ENCODE peak calls at places on chromosomes 12 and 14, in ten cellular contexts. O is AG09319, C is fibroblast of the aortic adventitia, R is lower leg skin, K is IMR-90, E is brain microvascular endothelial cell, V is Calu3, Q is thyroid gland, D is AG04449, G is GM10248. N is an unnamed sample.

GRCh38 chr14:54187439-54187838 is 209.4 kb upstream of the CDKN3 start:
- DNase-seq in D (no peak), Q (no peak), K (no peak), V (no peak), E (no peak), G (no peak), O (no peak), C (no peak), R (no peak), N (no peak)

GRCh38 chr14:104100171-104101085 is 14.9 kb downstream of the ASPG start:
- DNase-seq in R (no peak), Q (no peak), V (no peak), O (no peak), E (no peak), D (no peak), K (no peak), G (no peak), C (no peak), N (no peak)

GRCh38 chr12:11754256-11754655 is 104.8 kb downstream of the ETV6 start:
- DNase-seq in K (no peak), E (no peak), V (no peak), D (no peak), Q (no peak), R (no peak), O (no peak), G (no peak), C (no peak), N (no peak)

GRCh38 chr14:72515779-72516770 is 377.8 kb downstream of the DPF3 start:
- DNase-seq in Q (no peak), V (peak; percentile 35), C (peak; percentile 48), R (no peak), D (no peak), O (no peak), G (no peak), K (peak; percentile 69), E (peak; percentile 25), N (no peak)

GRCh38 chr14:65949711-65950516 is 536.3 kb upstream of the CCDC196 start:
- DNase-seq in Q (peak; percentile 96), E (peak; percentile 17), C (peak; percentile 29), V (peak; percentile 58), K (peak; percentile 12), R (no peak), O (no peak), D (no peak), G (peak; percentile 23), N (peak; percentile 15)

GRCh38 chr12:99277566-99277965 is 370.0 kb upstream of the GARIN6 start:
- DNase-seq in Q (no peak), D (no peak), K (no peak), V (no peak), O (no peak), E (no peak), G (no peak), C (no peak), R (no peak), N (no peak)

GRCh38 chr14:81386379-81386778 is 13.7 kb downstream of the STON2 start:
- DNase-seq in D (no peak), V (no peak), R (no peak), G (no peak), Q (no peak), K (no peak), C (no peak), E (no peak), O (no peak), N (no peak)

GRCh38 chr12:52539821-52540173 is 13.1 kb downstream of the KRT71 start:
- DNase-seq in R (no peak), C (no peak), K (no peak), V (no peak), Q (no peak), D (no peak), E (no peak), O (no peak), G (no peak), N (no peak)

DNA sequence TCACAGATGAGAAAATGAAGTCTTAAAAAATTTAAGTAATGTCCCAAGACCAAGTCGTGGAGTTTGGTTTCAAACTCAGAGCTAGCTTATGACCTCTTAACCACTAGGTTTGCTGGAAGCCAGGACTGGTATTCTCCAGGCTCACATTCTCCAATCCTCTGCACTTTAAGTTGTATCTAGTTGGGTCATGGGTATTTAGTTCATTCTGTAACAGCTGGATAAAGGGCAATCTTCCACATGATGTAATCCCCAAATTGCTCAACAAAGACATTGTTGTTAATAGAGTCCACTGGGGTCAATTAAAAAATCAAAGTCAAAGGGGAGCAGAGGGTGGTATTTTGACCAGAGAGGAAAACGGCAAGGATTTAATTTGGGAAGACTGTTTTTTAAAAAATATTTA is 17.8 kb upstream of the GAS2L3 start:
- DNase-seq in R (no peak), V (no peak), G (no peak), Q (no peak), C (peak; percentile 52), O (no peak), D (no peak), E (no peak), K (peak; percentile 12), N (no peak)
- TF ChIP-seq CTCF in R (no peak), V (no peak), G (no peak), Q (no peak), C (no peak), O (no peak), D (no peak), E (no peak), K (no peak), N (no peak)

DNA sequence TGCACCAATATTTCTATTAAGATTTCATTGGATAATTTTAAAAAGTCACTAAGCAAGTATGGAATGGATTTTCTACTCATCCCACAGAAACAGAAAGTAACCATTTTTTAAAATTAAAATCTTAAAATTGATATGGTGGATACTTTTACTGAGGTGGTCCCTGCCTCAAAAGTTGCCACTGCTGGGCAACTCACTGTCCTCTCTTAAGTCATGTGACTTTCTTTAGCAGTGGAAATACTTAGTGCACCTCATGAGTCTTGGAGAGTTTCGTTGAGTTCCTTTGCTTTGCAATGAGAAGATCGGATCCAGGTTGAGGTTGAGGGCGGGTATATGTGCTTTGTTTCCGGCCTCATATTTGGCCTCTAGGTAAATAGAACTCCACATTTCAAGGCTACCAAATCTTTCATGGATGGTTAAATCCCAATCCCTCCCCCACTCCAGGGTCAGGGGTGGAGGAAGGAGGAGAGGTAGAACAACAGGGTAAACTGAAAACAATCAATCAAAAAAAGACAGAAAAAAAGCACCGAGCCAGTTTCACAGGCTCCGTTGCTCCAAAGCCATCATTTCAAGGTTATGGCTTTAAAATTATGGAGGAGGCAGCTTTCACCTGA is 39.5 kb upstream of the DUSP6 start:
- DNase-seq in E (no peak), D (no peak), R (no peak), O (no peak), V (no peak), C (no peak), Q (no peak), K (no peak), G (no peak), N (no peak)
- TF ChIP-seq CTCF in E (no peak), D (no peak), R (no peak), O (no peak), V (no peak), C (no peak), Q (no peak), K (no peak), G (no peak), N (no peak)

GRCh38 chr12:30823140-30823669 is 68.5 kb upstream of the CAPRIN2 start:
- DNase-seq in G (peak; percentile 49), E (peak; percentile 5), V (no peak), R (no peak), C (peak; percentile 5), O (no peak), D (no peak), K (no peak), Q (peak; percentile 19), N (peak; percentile 41)

GRCh38 chr12:30823764-30824163 is 69.0 kb upstream of the CAPRIN2 start:
- DNase-seq in O (no peak), K (no peak), Q (no peak), V (no peak), D (no peak), E (no peak), G (no peak), C (no peak), R (no peak), N (no peak)

GRCh38 chr12:30820406-30820946 is 65.7 kb upstream of the CAPRIN2 start:
- DNase-seq in Q (no peak), G (no peak), R (no peak), C (no peak), K (no peak), V (no peak), E (no peak), O (no peak), D (no peak), N (no peak)

GRCh38 chr12:30824311-30824710 is 69.6 kb upstream of the CAPRIN2 start:
- DNase-seq in V (no peak), D (no peak), R (no peak), K (no peak), E (no peak), G (no peak), C (no peak), O (no peak), Q (no peak), N (no peak)

DNA sequence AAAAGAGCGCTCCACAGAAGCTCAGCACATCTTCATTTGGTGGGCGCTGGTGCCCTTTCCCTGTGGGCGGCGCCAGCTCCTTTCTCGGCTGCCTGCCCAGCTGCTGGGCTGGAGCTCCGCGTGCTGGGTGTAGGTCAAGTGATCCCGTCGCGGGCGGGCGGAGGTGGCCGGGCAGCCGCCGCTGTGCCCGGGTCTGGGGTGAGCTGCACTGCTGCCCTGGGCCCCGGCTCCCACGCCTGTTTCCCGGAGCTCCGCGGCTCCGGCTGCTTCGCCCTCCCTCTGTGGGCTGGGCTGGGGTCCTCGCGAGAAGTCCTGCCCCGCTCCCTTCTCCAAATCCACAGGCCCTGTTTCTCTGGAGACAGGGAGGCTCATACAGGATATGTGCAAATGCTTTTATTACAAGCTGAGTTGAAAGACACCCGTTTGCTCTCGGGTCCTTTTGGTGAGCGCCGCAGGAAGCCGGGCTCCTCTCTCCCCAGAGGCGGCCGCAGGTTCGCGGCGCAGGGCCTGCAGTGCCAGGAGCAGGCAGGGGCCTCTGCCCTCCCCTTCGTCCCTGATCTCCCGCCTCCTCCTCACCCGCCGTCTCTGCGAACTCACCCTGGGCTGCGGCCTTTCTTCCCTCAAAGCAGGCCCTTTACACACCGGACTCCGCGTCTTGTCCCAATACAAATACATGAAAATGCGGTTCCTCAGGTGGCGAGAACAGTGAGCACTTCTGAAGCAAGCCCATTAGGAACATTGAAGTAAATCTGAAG is 67.8 kb upstream of the CAPRIN2 start:
- DNase-seq in R (peak; percentile 26), C (peak; percentile 45), V (peak; percentile 56), E (peak; percentile 40), O (no peak), K (peak; percentile 10), Q (peak; percentile 77), D (no peak), G (peak; percentile 43), N (peak; percentile 39)
- TF ChIP-seq CTCF in R (no peak), C (no peak), V (no peak), E (no peak), O (peak; percentile 11), K (no peak), Q (no peak), D (no peak), G (peak; percentile 2), N (no peak)

DNA sequence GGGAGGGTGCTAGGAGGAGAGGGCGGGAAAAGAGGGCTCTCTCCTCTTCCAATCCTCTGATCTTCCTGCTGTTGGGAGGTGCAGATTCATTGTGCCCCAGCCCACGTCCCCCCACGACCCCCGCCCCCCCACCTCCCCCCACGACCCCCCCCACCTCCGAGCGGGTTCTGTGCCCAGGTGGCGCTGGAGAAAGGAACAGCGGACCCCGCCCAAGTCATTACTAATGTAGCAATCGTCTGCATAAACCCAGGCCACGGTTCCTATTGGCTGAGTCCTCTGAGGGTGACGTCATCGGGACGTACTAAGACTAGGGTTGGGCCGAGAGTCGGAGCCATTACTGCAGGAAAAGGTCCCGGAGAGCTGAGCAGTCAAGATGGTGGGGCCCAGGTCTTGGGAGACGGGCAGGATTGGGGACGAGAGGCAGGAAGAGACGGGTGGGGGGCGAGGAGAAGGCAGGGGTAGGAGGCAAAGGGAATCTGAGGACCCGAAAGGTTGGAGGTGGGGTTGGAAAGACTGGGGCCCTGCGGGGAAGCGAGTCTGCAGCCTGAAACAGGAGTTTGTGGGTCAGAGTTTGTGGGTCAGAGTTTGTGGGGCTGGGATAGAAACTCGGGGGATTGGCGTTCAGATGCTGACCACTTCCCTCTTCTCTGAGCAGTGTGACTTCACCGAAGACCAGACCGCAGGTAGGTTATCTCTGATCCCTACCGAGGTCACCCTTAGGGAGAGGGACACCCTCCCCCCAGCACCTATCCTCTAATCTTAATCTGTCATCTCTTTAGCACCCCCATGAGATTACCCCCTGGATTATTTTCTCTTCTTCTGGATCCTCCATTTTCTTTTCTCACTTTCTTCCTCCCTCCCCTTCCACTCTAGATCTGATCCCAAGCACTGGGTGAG is at the start of gene MYL6:
- DNase-seq in G (peak; percentile 94), C (peak; percentile 99), Q (peak; percentile 98), V (peak; percentile 96), R (peak; percentile 99), K (peak; percentile 99), E (peak; percentile 99), D (peak; percentile 86), O (peak; percentile 97), N (peak; percentile 91)
- TF ChIP-seq CTCF in G (no peak), C (no peak), Q (no peak), V (no peak), R (no peak), K (no peak), E (no peak), D (no peak), O (no peak), N (no peak)